ENCODE peak calls at places on chromosomes 2 and 18, in nine cellular contexts. A is pancreas, B is GM06990, I is NCI-H774, V is glomerular endothelial cell, P is tibial artery, H is keratinocyte, S is fibroblast of the conjunctiva, T is T1000. C is an unnamed sample.

GRCh38 chr2:138615257-138615656 is 113.7 kb downstream of the SPOPL start:
- DNase-seq in A (no peak), B (no peak), I (no peak), V (no peak), P (no peak), H (peak; percentile 78), S (no peak), T (no peak), C (no peak)

GRCh38 chr2:9737053-9737875 is 106.0 kb upstream of the TAF1B start:
- DNase-seq in A (no peak), B (no peak), I (no peak), V (no peak), P (no peak), H (no peak), S (no peak), T (no peak), C (no peak)

GRCh38 chr2:99811544-99811943 is 321.7 kb upstream of the REV1 start:
- DNase-seq in A (no peak), B (no peak), I (no peak), V (no peak), P (no peak), H (no peak), S (no peak), T (no peak), C (no peak)

GRCh38 chr2:58502931-58503330 is 261.8 kb upstream of the FANCL start:
- DNase-seq in A (no peak), B (no peak), I (no peak), V (no peak), P (no peak), H (no peak), S (no peak), T (no peak), C (no peak)

GRCh38 chr2:48471048-48471474 is 58.9 kb upstream of the STON1 start:
- DNase-seq in A (no peak), B (no peak), I (no peak), V (peak; percentile 34), P (no peak), H (peak; percentile 11), S (peak; percentile 52), T (no peak), C (no peak)

GRCh38 chr18:49055787-49056186 is 105.0 kb upstream of the SMAD7 start:
- DNase-seq in A (no peak), B (peak; percentile 44), I (no peak), V (no peak), P (peak; percentile 87), H (no peak), S (no peak), T (no peak), C (no peak)

GRCh38 chr2:223099561-223099960 is 47.6 kb downstream of the KCNE4 start:
- DNase-seq in A (no peak), B (no peak), I (no peak), V (no peak), P (no peak), H (no peak), S (no peak), T (no peak), C (no peak)

GRCh38 chr2:100971221-100971620 is 30.9 kb upstream of the RPL31 start:
- DNase-seq in A (no peak), B (no peak), I (no peak), V (no peak), P (no peak), H (no peak), S (no peak), T (no peak), C (no peak)

GRCh38 chr2:8101614-8102277 is 580.1 kb upstream of the ID2 start:
- DNase-seq in A (no peak), B (no peak), I (no peak), V (no peak), P (no peak), H (no peak), S (no peak), T (no peak), C (no peak)

GRCh38 chr2:197236816-197237215 is 73.8 kb downstream of the ANKRD44 start:
- DNase-seq in A (no peak), B (no peak), I (no peak), V (no peak), P (no peak), H (no peak), S (no peak), T (no peak), C (no peak)

GRCh38 chr2:7057865-7058400 is 140.7 kb downstream of the RNF144A start:
- DNase-seq in A (no peak), B (peak; percentile 33), I (no peak), V (no peak), P (no peak), H (no peak), S (no peak), T (no peak), C (no peak)

GRCh38 chr2:173187911-173188788 is 112.5 kb downstream of the MAP3K20 start:
- DNase-seq in A (no peak), B (no peak), I (no peak), V (no peak), P (no peak), H (no peak), S (peak; percentile 77), T (no peak), C (no peak)

GRCh38 chr2:42569116-42569711 is 782 bp downstream of the MTA3 start:
- DNase-seq in A (peak; percentile 21), B (peak; percentile 23), I (peak; percentile 18), V (no peak), P (peak; percentile 22), H (no peak), S (no peak), T (no peak), C (no peak)

GRCh38 chr18:58668211-58668610 is 3.1 kb upstream of the MALT1 start:
- DNase-seq in A (no peak), B (no peak), I (no peak), V (no peak), P (no peak), H (no peak), S (no peak), T (no peak), C (no peak)

GRCh38 chr2:53475766-53476165 is 291.8 kb upstream of the CHAC2 start:
- DNase-seq in A (no peak), B (no peak), I (no peak), V (no peak), P (no peak), H (no peak), S (no peak), T (no peak), C (no peak)

GRCh38 chr2:70851704-70852103 is 16.1 kb upstream of the CD207 start:
- DNase-seq in A (no peak), B (peak; percentile 44), I (no peak), V (no peak), P (no peak), H (no peak), S (no peak), T (no peak), C (no peak)

C was measured in SHP77.